ENCODE peak calls at places on chromosomes 3 and 15, in ten cellular contexts. Z, C, J, Q, Y, I, F, T, N and W are unnamed samples.

GRCh38 chr3:184361932-184362667 is 590 bp downstream of the POLR2H start:
- DNase-seq in Z (peak; percentile 53), C (peak; percentile 50), J (peak; percentile 77), Q (no peak), Y (no peak), I (peak; percentile 54), F (peak; percentile 60), T (peak; percentile 87), N (no peak), W (peak; percentile 69)

GRCh38 chr3:23389089-23389488 is 186.0 kb downstream of the UBE2E2 start:
- DNase-seq in Z (no peak), C (no peak), J (no peak), Q (no peak), Y (no peak), I (peak; percentile 83), F (no peak), T (peak; percentile 59), N (no peak), W (peak; percentile 72)

GRCh38 chr15:80844011-80844732 is 65.0 kb downstream of the CEMIP start:
- DNase-seq in Z (peak; percentile 56), C (no peak), J (no peak), Q (no peak), Y (no peak), I (no peak), F (no peak), T (no peak), N (no peak), W (peak; percentile 85)

GRCh38 chr3:54967586-54968244 is 39.9 kb upstream of the LRTM1 start:
- DNase-seq in Z (peak; percentile 72), C (no peak), J (peak; percentile 92), Q (no peak), Y (no peak), I (no peak), F (no peak), T (no peak), N (peak; percentile 47), W (peak; percentile 25)

GRCh38 chr3:123961508-123961856 is 453 bp upstream of the CCDC14 start:
- DNase-seq in Z (no peak), C (no peak), J (no peak), Q (no peak), Y (no peak), I (no peak), F (no peak), T (no peak), N (no peak), W (no peak)

GRCh38 chr3:32175607-32176197 is 62.8 kb upstream of the CMTM8 start:
- DNase-seq in Z (peak; percentile 76), C (peak; percentile 68), J (peak; percentile 56), Q (peak; percentile 23), Y (no peak), I (peak; percentile 82), F (peak; percentile 64), T (no peak), N (peak; percentile 27), W (peak; percentile 71)

GRCh38 chr15:66238318-66238717 is 15.2 kb downstream of the MEGF11 start:
- DNase-seq in Z (no peak), C (no peak), J (no peak), Q (no peak), Y (no peak), I (no peak), F (no peak), T (no peak), N (no peak), W (no peak)

GRCh38 chr3:3552741-3553140 is 246.5 kb upstream of the LRRN1 start:
- DNase-seq in Z (no peak), C (no peak), J (no peak), Q (no peak), Y (no peak), I (no peak), F (no peak), T (no peak), N (no peak), W (peak; percentile 7)

GRCh38 chr15:41791970-41792637 is 17.8 kb downstream of the MAPKBP1 start:
- DNase-seq in Z (no peak), C (no peak), J (no peak), Q (no peak), Y (no peak), I (no peak), F (no peak), T (no peak), N (no peak), W (no peak)

GRCh38 chr15:70778258-70779076 is 15.1 kb upstream of the UACA start:
- DNase-seq in Z (peak; percentile 64), C (no peak), J (no peak), Q (no peak), Y (no peak), I (no peak), F (no peak), T (no peak), N (peak; percentile 55), W (peak; percentile 77)

GRCh38 chr15:58440181-58440910 is 8.6 kb downstream of the LIPC start:
- DNase-seq in Z (peak; percentile 80), C (no peak), J (no peak), Q (no peak), Y (no peak), I (no peak), F (no peak), T (no peak), N (no peak), W (peak; percentile 59)

GRCh38 chr3:39275052-39275451 is 4.8 kb downstream of the CX3CR1 start:
- DNase-seq in Z (no peak), C (no peak), J (no peak), Q (no peak), Y (no peak), I (no peak), F (no peak), T (no peak), N (no peak), W (peak; percentile 43)

GRCh38 chr15:75389791-75390382 is 21.5 kb upstream of the MAN2C1 start:
- DNase-seq in Z (no peak), C (no peak), J (no peak), Q (no peak), Y (no peak), I (no peak), F (no peak), T (no peak), N (no peak), W (no peak)

GRCh38 chr3:188779537-188779936 is 392.2 kb upstream of the TPRG1 start:
- DNase-seq in Z (peak; percentile 65), C (no peak), J (no peak), Q (no peak), Y (no peak), I (no peak), F (no peak), T (no peak), N (no peak), W (no peak)

GRCh38 chr3:11720220-11721113 is 76.8 kb upstream of the VGLL4 start:
- DNase-seq in Z (peak; percentile 48), C (peak; percentile 71), J (peak; percentile 45), Q (peak; percentile 70), Y (peak; percentile 84), I (peak; percentile 78), F (peak; percentile 42), T (peak; percentile 82), N (no peak), W (peak; percentile 87)

GRCh38 chr3:149512073-149512782 is 37.7 kb downstream of the TM4SF4 start:
- DNase-seq in Z (peak; percentile 70), C (peak; percentile 75), J (no peak), Q (peak; percentile 35), Y (no peak), I (peak; percentile 29), F (peak; percentile 20), T (no peak), N (no peak), W (peak; percentile 70)

GRCh38 chr3:74613566-74613965 is 893 bp downstream of the CNTN3 start:
- DNase-seq in Z (no peak), C (no peak), J (no peak), Q (no peak), Y (no peak), I (no peak), F (no peak), T (peak; percentile 29), N (no peak), W (no peak)

GRCh38 chr3:144128117-144128892 is 156.7 kb downstream of the DIPK2A start:
- DNase-seq in Z (no peak), C (peak; percentile 88), J (no peak), Q (no peak), Y (no peak), I (no peak), F (no peak), T (no peak), N (no peak), W (peak; percentile 30)

GRCh38 chr15:79641841-79642240 is 209.7 kb downstream of the MINAR1 start:
- DNase-seq in Z (peak; percentile 37), C (no peak), J (no peak), Q (no peak), Y (no peak), I (no peak), F (no peak), T (no peak), N (peak; percentile 23), W (no peak)

GRCh38 chr3:153704115-153704514 is 417.1 kb upstream of the ARHGEF26 start:
- DNase-seq in Z (no peak), C (no peak), J (no peak), Q (no peak), Y (no peak), I (peak; percentile 29), F (no peak), T (no peak), N (no peak), W (peak; percentile 69)
- TF ChIP-seq CTCF in Z (no peak), C (no peak), J (no peak), Q (no peak), Y (no peak), I (peak; percentile 38), F (no peak), T (no peak), N (no peak), W (peak; percentile 37)

GRCh38 chr15:40038654-40039543 is at the start of gene SRP14:
- DNase-seq in Z (peak; percentile 90), C (peak; percentile 96), J (peak; percentile 89), Q (peak; percentile 79), Y (peak; percentile 98), I (peak; percentile 96), F (peak; percentile 93), T (peak; percentile 97), N (no peak), W (peak; percentile 90)
- TF ChIP-seq CTCF in Z (no peak), C (no peak), J (no peak), Q (no peak), Y (no peak), I (no peak), F (peak; percentile 1), T (no peak), N (no peak), W (peak; percentile 24)

DNA sequence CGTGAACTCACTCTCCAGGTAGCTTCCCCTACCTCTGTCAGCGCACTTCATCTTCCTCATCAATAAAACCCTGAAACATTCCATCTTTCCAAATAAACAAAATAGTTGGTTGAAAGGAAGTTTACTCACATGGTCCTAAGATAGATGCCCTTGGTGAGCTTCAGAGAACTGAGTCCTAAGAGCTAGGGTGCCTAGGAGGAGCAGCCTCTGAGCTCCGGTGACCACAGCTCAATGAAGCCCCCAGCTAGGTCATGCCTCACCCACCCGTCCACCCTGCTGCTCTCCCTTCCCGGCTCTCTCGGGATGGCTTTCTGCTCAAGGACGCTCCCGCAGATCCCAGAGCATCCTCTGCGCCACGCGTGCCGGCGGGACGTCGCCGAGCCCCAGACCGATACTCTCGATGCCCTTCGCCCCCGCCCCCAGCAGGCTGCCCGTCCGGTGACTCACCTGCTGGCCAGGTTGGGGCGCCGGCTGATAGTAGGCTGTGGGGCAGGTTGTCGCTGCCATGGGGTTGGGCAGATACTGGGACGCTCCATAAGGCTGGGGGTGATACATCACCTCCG is 697 bp downstream of the VGLL3 start:
- DNase-seq in Z (no peak), C (no peak), J (no peak), Q (no peak), Y (no peak), I (no peak), F (no peak), T (peak; percentile 50), N (no peak), W (peak; percentile 84)
- TF ChIP-seq CTCF in Z (no peak), C (no peak), J (no peak), Q (no peak), Y (no peak), I (no peak), F (no peak), T (no peak), N (no peak), W (no peak)

GRCh38 chr3:171213178-171213577 is 186.7 kb upstream of the SLC2A2 start:
- DNase-seq in Z (no peak), C (no peak), J (no peak), Q (no peak), Y (no peak), I (no peak), F (no peak), T (no peak), N (no peak), W (no peak)
- TF ChIP-seq CTCF in Z (no peak), C (no peak), J (no peak), Q (no peak), Y (no peak), I (no peak), F (no peak), T (no peak), N (no peak), W (no peak)